ENCODE peak calls at places on chromosomes 2 and 18, in five cellular contexts. T is Peyer's patch, G is PC-3, U is mesenchymal stem cell, R is right atrium auricular region. F is an unnamed sample.

GRCh38 chr2:206028101-206028500 is 57.9 kb downstream of the INO80D start:
- DNase-seq in T (no peak), G (no peak), R (no peak), U (peak; percentile 11), F (no peak)

GRCh38 chr2:128373346-128374000 is 54.8 kb upstream of the HS6ST1 start:
- DNase-seq in U (no peak), G (no peak), R (no peak), T (no peak), F (no peak)

GRCh38 chr2:158816797-158817196 is 21.7 kb downstream of the DAPL1 start:
- DNase-seq in G (no peak), R (no peak), T (no peak), U (no peak), F (peak; percentile 55)

GRCh38 chr2:191030521-191031154 is 16.7 kb upstream of the STAT1 start:
- DNase-seq in U (peak; percentile 63), T (no peak), G (peak; percentile 64), R (no peak), F (no peak)

GRCh38 chr2:39990335-39990734 is 211.3 kb upstream of the THUMPD2 start:
- DNase-seq in T (no peak), U (no peak), G (peak; percentile 28), R (no peak), F (no peak)

GRCh38 chr2:85760371-85760770 is 6.6 kb downstream of the ATOH8 start:
- DNase-seq in R (no peak), U (peak; percentile 83), T (no peak), G (no peak), F (no peak)

GRCh38 chr2:241811209-241811951 is 2.4 kb downstream of the NEU4 start:
- DNase-seq in U (no peak), G (no peak), R (peak; percentile 58), T (no peak), F (no peak)

GRCh38 chr18:79321625-79322024 is 74.1 kb upstream of the NFATC1 start:
- DNase-seq in U (peak; percentile 30), R (no peak), T (no peak), G (no peak), F (no peak)

GRCh38 chr2:128003463-128003862 is 24.4 kb downstream of the SAP130 start:
- DNase-seq in R (no peak), U (no peak), T (no peak), G (no peak), F (no peak)

GRCh38 chr2:109538551-109538950 is 75.2 kb downstream of the SEPTIN10 start:
- DNase-seq in G (no peak), R (no peak), T (no peak), U (no peak), F (no peak)

GRCh38 chr2:106542730-106543359 is 55.7 kb downstream of the CD8B2 start:
- DNase-seq in G (peak; percentile 83), R (peak; percentile 71), U (peak; percentile 42), T (peak; percentile 57), F (peak; percentile 36)

GRCh38 chr2:85264471-85264870 is 63.3 kb downstream of the TGOLN2 start:
- DNase-seq in U (no peak), T (no peak), G (no peak), R (no peak), F (no peak)

GRCh38 chr2:226189061-226189460 is 610.6 kb downstream of the IRS1 start:
- DNase-seq in T (no peak), U (no peak), R (no peak), G (no peak), F (no peak)

GRCh38 chr2:75022516-75022915 is 64.1 kb downstream of the POLE4 start:
- DNase-seq in R (no peak), U (peak; percentile 26), T (no peak), G (no peak), F (no peak)

GRCh38 chr2:231017250-231017636 is 20.1 kb upstream of the C2orf72 start:
- DNase-seq in G (no peak), R (no peak), U (no peak), T (no peak), F (peak; percentile 5)

GRCh38 chr18:10160251-10160650 is 246.4 kb downstream of the VAPA start:
- DNase-seq in U (no peak), T (no peak), R (no peak), G (no peak), F (no peak)

GRCh38 chr2:232203936-232204335 is 174.6 kb upstream of the ALPP start:
- DNase-seq in R (no peak), T (no peak), U (no peak), G (no peak), F (no peak)

GRCh38 chr18:29874519-29875098 is 1167.9 kb downstream of the DSC3 start:
- DNase-seq in G (peak; percentile 63), R (no peak), U (peak; percentile 58), T (no peak), F (no peak)

GRCh38 chr2:208807756-208808155 is 401.2 kb downstream of the PTH2R start:
- DNase-seq in U (no peak), G (peak; percentile 3), T (no peak), R (no peak), F (no peak)

GRCh38 chr2:205563646-205564045 is 118.7 kb upstream of the NRP2 start:
- DNase-seq in T (no peak), R (no peak), U (no peak), G (peak; percentile 41), F (peak; percentile 11)

GRCh38 chr2:216214768-216215167 is 105.6 kb downstream of the XRCC5 start:
- DNase-seq in R (no peak), T (no peak), G (peak; percentile 48), U (no peak), F (no peak)

GRCh38 chr2:203691149-203691548 is 15.3 kb upstream of the CD28 start:
- DNase-seq in G (no peak), T (no peak), U (no peak), R (no peak), F (no peak)

GRCh38 chr18:36692909-36693308 is 135.9 kb downstream of the TPGS2 start:
- DNase-seq in G (no peak), R (no peak), T (no peak), U (no peak), F (no peak)

GRCh38 chr2:177242136-177242987 is 22.2 kb downstream of the NFE2L2 start:
- DNase-seq in U (peak; percentile 97), R (no peak), G (peak; percentile 92), T (no peak), F (no peak)

GRCh38 chr2:6224267-6224666 is 532.1 kb downstream of the SOX11 start:
- DNase-seq in G (no peak), U (no peak), T (peak; percentile 54), R (no peak), F (no peak)

GRCh38 chr2:172613035-172613434 is 57.1 kb downstream of the PDK1 start:
- DNase-seq in R (no peak), G (no peak), T (no peak), U (peak; percentile 28), F (no peak)

GRCh38 chr18:79496978-79497637 is 101.4 kb downstream of the NFATC1 start:
- DNase-seq in R (no peak), G (no peak), U (peak; percentile 84), T (peak; percentile 86), F (no peak)

GRCh38 chr2:17740203-17740602 is 13.4 kb downstream of the SMC6 start:
- DNase-seq in R (no peak), T (no peak), U (no peak), G (no peak), F (no peak)

GRCh38 chr2:177467646-177468045 is 75.1 kb downstream of the AGPS start:
- DNase-seq in T (no peak), G (peak; percentile 49), U (peak; percentile 48), R (no peak), F (no peak)

GRCh38 chr2:235116885-235117492 is 165.2 kb downstream of the SH3BP4 start:
- DNase-seq in U (peak; percentile 65), T (no peak), R (no peak), G (peak; percentile 76), F (no peak)

GRCh38 chr2:149019768-149020167 is 18.7 kb upstream of the LYPD6B start:
- DNase-seq in R (peak; percentile 38), G (no peak), U (no peak), T (no peak), F (no peak)
- H3K4me3 ChIP-seq in R (no peak overlapping the region), G (no peak overlapping the region), U (no peak overlapping the region), T (no peak overlapping the region), F (no peak overlapping the region)

GRCh38 chr2:4291430-4291829 is 588.1 kb downstream of the DCDC2C start:
- DNase-seq in R (no peak), G (no peak), T (no peak), U (no peak), F (no peak)

DNA sequence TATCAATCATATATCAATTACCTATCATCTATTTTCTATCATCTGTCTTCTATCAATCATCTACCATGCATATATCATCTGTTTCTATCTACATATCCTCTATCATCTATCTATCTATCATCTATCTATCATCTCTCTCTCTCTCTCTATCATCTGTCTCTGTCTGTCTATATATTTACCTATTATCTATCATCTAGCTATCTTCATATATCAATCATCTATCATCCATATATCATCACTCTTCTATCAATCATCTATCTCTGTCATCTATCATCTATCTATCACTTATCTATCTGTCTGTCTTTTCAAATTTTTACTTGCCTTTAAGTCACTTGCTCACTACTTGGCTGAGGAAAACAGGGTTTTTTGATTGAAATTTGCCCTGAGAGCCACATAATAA is 592.3 kb downstream of the DCDC2C start:
- DNase-seq in G (no peak), T (no peak), R (no peak), U (no peak), F (no peak)
- H3K9me3 ChIP-seq in G (no peaks in the 10 kb centered on the region), T (no peaks in the 10 kb centered on the region), R (no peaks in the 10 kb centered on the region), U (peaks cover 25% of the 10 kb centered on the region), F (no peaks in the 10 kb centered on the region)

GRCh38 chr18:57587262-57587661 is 760 bp upstream of the FECH start:
- DNase-seq in G (no peak), U (no peak), R (no peak), T (no peak), F (no peak)
- H3K4me3 ChIP-seq in G (peak overlapping the region; percentile 95), U (no peak overlapping the region), R (no peak overlapping the region), T (no peak overlapping the region), F (no peak overlapping the region)

DNA sequence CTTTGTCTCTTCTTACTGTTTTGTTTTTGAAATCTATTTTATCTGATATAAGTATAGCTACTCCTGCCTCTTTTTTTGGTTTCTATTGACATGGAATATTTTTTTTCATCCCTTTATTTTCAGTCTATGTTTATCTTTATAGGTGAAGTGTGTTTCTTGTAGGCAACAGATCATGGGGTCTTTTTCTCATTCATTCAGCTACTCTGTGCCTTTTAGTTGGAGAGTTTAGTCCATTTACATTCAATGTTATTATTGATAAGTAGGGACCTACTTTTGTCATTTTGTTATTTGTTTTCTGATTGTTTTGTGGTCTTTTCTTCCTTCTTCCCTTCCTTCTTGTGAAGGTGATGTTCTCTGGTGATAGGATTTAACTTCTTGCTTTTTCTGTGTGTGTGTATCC is 60.0 kb upstream of the STK39 start:
- DNase-seq in R (no peak), T (no peak), U (no peak), G (no peak), F (no peak)
- H3K9me3 ChIP-seq in R (no peaks in the 10 kb centered on the region), T (no peaks in the 10 kb centered on the region), U (no peaks in the 10 kb centered on the region), G (no peaks in the 10 kb centered on the region), F (peaks cover 13% of the 10 kb centered on the region)

GRCh38 chr18:54956506-54956905 is 2.8 kb downstream of the CCDC68 start:
- DNase-seq in U (no peak), R (no peak), T (no peak), G (no peak), F (no peak)

GRCh38 chr18:54958711-54959625 is at the start of gene CCDC68:
- DNase-seq in G (peak; percentile 68), U (peak; percentile 51), R (no peak), T (no peak), F (peak; percentile 61)

GRCh38 chr18:54960197-54960596 is 936 bp upstream of the CCDC68 start:
- DNase-seq in T (no peak), U (peak; percentile 59), G (no peak), R (no peak), F (no peak)

GRCh38 chr18:54957295-54957694 is 2.0 kb downstream of the CCDC68 start:
- DNase-seq in U (peak; percentile 37), G (no peak), R (no peak), T (no peak), F (no peak)

GRCh38 chr18:54957987-54958386 is 1.3 kb downstream of the CCDC68 start:
- DNase-seq in T (no peak), R (no peak), U (peak; percentile 71), G (peak; percentile 34), F (no peak)
- H3K4me3 ChIP-seq in T (peak overlapping the region; percentile 70), R (peak overlapping the region; percentile 54), U (no peak overlapping the region), G (peak overlapping the region; percentile 80), F (no peak overlapping the region)

F was measured in MG63.